ENCODE peak calls at places on chromosome 7, in ten cellular contexts. D is HCT116; N is CD4-positive, alpha-beta T cell; H is brain microvascular endothelial cell; B is IMR-90; Z is stomach; E is Panc1; Q is neural progenitor cell; A is fibroblast of lung; L is thoracic aorta. P is an unnamed sample.

GRCh38 chr7:125828153-125828690 is 898.6 kb upstream of the POT1 start:
- DNase-seq in D (no peak), N (no peak), H (peak), B (no peak), Z (no peak), E (no peak), Q (no peak), A (peak), L (no peak), P (no peak)

GRCh38 chr7:44534087-44534486 is 7.0 kb downstream of the NPC1L1 start:
- DNase-seq in D (no peak), N (no peak), H (no peak), B (peak), Z (no peak), E (no peak), Q (no peak), A (no peak), L (no peak), P (no peak)

GRCh38 chr7:4753610-4754432 is 21.6 kb upstream of the AP5Z1 start:
- DNase-seq in D (peak), N (peak), H (no peak), B (peak), Z (peak), E (peak), Q (peak), A (peak), L (no peak), P (peak)

GRCh38 chr7:116585392-116585791 is 60.6 kb downstream of the CAV1 start:
- DNase-seq in D (no peak), N (no peak), H (no peak), B (no peak), Z (no peak), E (no peak), Q (no peak), A (no peak), L (no peak), P (no peak)

GRCh38 chr7:127154101-127154500 is 98.6 kb downstream of the GRM8 start:
- DNase-seq in D (no peak), N (no peak), H (no peak), B (no peak), Z (no peak), E (no peak), Q (no peak), A (no peak), L (no peak), P (no peak)

GRCh38 chr7:24477807-24478655 is 95.2 kb upstream of the PALS2 start:
- DNase-seq in D (no peak), N (no peak), H (peak), B (peak), Z (no peak), E (no peak), Q (peak), A (peak), L (peak), P (peak)

GRCh38 chr7:158863611-158864506 is 7.5 kb downstream of the DYNC2I1 start:
- DNase-seq in D (peak), N (peak), H (peak), B (peak), Z (peak), E (no peak), Q (peak), A (peak), L (peak), P (peak)

GRCh38 chr7:40709077-40709964 is 574.5 kb downstream of the SUGCT start:
- DNase-seq in D (no peak), N (no peak), H (no peak), B (no peak), Z (no peak), E (no peak), Q (no peak), A (no peak), L (no peak), P (peak)

GRCh38 chr7:12091164-12091563 is 119.9 kb upstream of the TMEM106B start:
- DNase-seq in D (no peak), N (no peak), H (no peak), B (no peak), Z (no peak), E (no peak), Q (no peak), A (no peak), L (no peak), P (no peak)

GRCh38 chr7:72183835-72184234 is 228.3 kb downstream of the CALN1 start:
- DNase-seq in D (peak), N (no peak), H (no peak), B (no peak), Z (no peak), E (no peak), Q (peak), A (no peak), L (no peak), P (peak)

GRCh38 chr7:107150375-107151073 is 18.3 kb upstream of the HBP1 start:
- DNase-seq in D (peak), N (peak), H (peak), B (peak), Z (peak), E (no peak), Q (peak), A (peak), L (no peak), P (peak)

GRCh38 chr7:134757938-134758337 is 21.5 kb upstream of the CALD1 start:
- DNase-seq in D (no peak), N (no peak), H (peak), B (peak), Z (no peak), E (no peak), Q (no peak), A (peak), L (no peak), P (no peak)

GRCh38 chr7:7100432-7100849 is 81.9 kb upstream of the C1GALT1 start:
- DNase-seq in D (no peak), N (no peak), H (peak), B (no peak), Z (no peak), E (no peak), Q (peak), A (peak), L (no peak), P (peak)

GRCh38 chr7:101814996-101815825 is 2.2 kb upstream of the CUX1 start:
- DNase-seq in D (no peak), N (peak), H (no peak), B (peak), Z (peak), E (no peak), Q (peak), A (no peak), L (no peak), P (peak)

GRCh38 chr7:31488562-31489203 is 25.2 kb upstream of the ITPRID1 start:
- DNase-seq in D (peak), N (peak), H (no peak), B (no peak), Z (peak), E (peak), Q (peak), A (peak), L (no peak), P (peak)

GRCh38 chr7:111266613-111267012 is 175.7 kb downstream of the LRRN3 start:
- DNase-seq in D (no peak), N (no peak), H (peak), B (peak), Z (no peak), E (no peak), Q (no peak), A (peak), L (no peak), P (no peak)

GRCh38 chr7:108358553-108358952 is 97.7 kb downstream of the NRCAM start:
- DNase-seq in D (no peak), N (no peak), H (peak), B (peak), Z (no peak), E (peak), Q (no peak), A (peak), L (no peak), P (no peak)

GRCh38 chr7:29556405-29557195 is 7.0 kb upstream of the PRR15 start:
- DNase-seq in D (no peak), N (no peak), H (no peak), B (no peak), Z (no peak), E (no peak), Q (peak), A (no peak), L (no peak), P (no peak)

GRCh38 chr7:84450802-84451201 is 256.2 kb upstream of the SEMA3A start:
- DNase-seq in D (no peak), N (no peak), H (no peak), B (no peak), Z (no peak), E (no peak), Q (no peak), A (no peak), L (no peak), P (no peak)

GRCh38 chr7:111529507-111530355 is 32.6 kb downstream of the IMMP2L start:
- DNase-seq in D (no peak), N (no peak), H (no peak), B (peak), Z (no peak), E (no peak), Q (no peak), A (peak), L (no peak), P (peak)

GRCh38 chr7:157312941-157313340 is 23.9 kb upstream of the DNAJB6 start:
- DNase-seq in D (no peak), N (no peak), H (no peak), B (no peak), Z (no peak), E (no peak), Q (no peak), A (no peak), L (no peak), P (no peak)

GRCh38 chr7:133339772-133340171 is 86.9 kb downstream of the EXOC4 start:
- DNase-seq in D (no peak), N (no peak), H (no peak), B (no peak), Z (no peak), E (no peak), Q (no peak), A (no peak), L (no peak), P (no peak)

GRCh38 chr7:98240961-98241673 is 10.9 kb downstream of the TECPR1 start:
- DNase-seq in D (peak), N (no peak), H (peak), B (peak), Z (peak), E (peak), Q (peak), A (peak), L (no peak), P (peak)

GRCh38 chr7:119957335-119957734 is 315.6 kb upstream of the KCND2 start:
- DNase-seq in D (no peak), N (no peak), H (no peak), B (no peak), Z (no peak), E (no peak), Q (no peak), A (no peak), L (no peak), P (no peak)

GRCh38 chr7:123647106-123647730 is 8.4 kb upstream of the LMOD2 start:
- DNase-seq in D (no peak), N (no peak), H (no peak), B (no peak), Z (no peak), E (no peak), Q (no peak), A (no peak), L (no peak), P (no peak)

GRCh38 chr7:123060446-123060845 is 64.9 kb upstream of the TAS2R16 start:
- DNase-seq in D (no peak), N (no peak), H (no peak), B (no peak), Z (no peak), E (no peak), Q (no peak), A (no peak), L (no peak), P (no peak)

GRCh38 chr7:151016505-151016904 is 7.8 kb downstream of the ATG9B start:
- DNase-seq in D (no peak), N (no peak), H (no peak), B (no peak), Z (no peak), E (no peak), Q (no peak), A (no peak), L (no peak), P (no peak)

GRCh38 chr7:2730846-2731770 is 43.1 kb downstream of the AMZ1 start:
- DNase-seq in D (no peak), N (no peak), H (no peak), B (no peak), Z (peak), E (no peak), Q (no peak), A (no peak), L (no peak), P (no peak)

GRCh38 chr7:74304550-74304949 is 15.3 kb downstream of the CLIP2 start:
- DNase-seq in D (no peak), N (no peak), H (no peak), B (no peak), Z (no peak), E (no peak), Q (no peak), A (no peak), L (no peak), P (no peak)

GRCh38 chr7:37046680-37047079 is 322.4 kb upstream of the AOAH start:
- DNase-seq in D (no peak), N (no peak), H (no peak), B (no peak), Z (no peak), E (no peak), Q (no peak), A (no peak), L (no peak), P (no peak)

GRCh38 chr7:37048674-37049073 is 324.4 kb upstream of the AOAH start:
- DNase-seq in D (no peak), N (no peak), H (no peak), B (no peak), Z (no peak), E (no peak), Q (no peak), A (no peak), L (no peak), P (no peak)

GRCh38 chr7:37050801-37051200 is 326.5 kb upstream of the AOAH start:
- DNase-seq in D (no peak), N (no peak), H (no peak), B (no peak), Z (no peak), E (no peak), Q (no peak), A (no peak), L (no peak), P (no peak)

GRCh38 chr7:37047260-37047659 is 323.0 kb upstream of the AOAH start:
- DNase-seq in D (no peak), N (no peak), H (no peak), B (no peak), Z (no peak), E (no peak), Q (no peak), A (no peak), L (no peak), P (no peak)

GRCh38 chr7:37045786-37046185 is 321.5 kb upstream of the AOAH start:
- DNase-seq in D (no peak), N (no peak), H (no peak), B (no peak), Z (no peak), E (no peak), Q (peak), A (no peak), L (no peak), P (no peak)
- H3K27ac ChIP-seq in D (no peak), N (no peak), H (no peak), B (no peak), Z (peak), E (no peak), Q (no peak), A (no peak), L (no peak), P (no peak)

GRCh38 chr7:27095050-27095896 is 527 bp downstream of the HOXA1 start:
- DNase-seq in D (no peak), N (no peak), H (no peak), B (peak), Z (no peak), E (no peak), Q (peak), A (no peak), L (no peak), P (no peak)
- H3K27ac ChIP-seq in D (no peak), N (no peak), H (no peak), B (peak), Z (peak), E (peak), Q (no peak), A (no peak), L (no peak), P (no peak)

DNA sequence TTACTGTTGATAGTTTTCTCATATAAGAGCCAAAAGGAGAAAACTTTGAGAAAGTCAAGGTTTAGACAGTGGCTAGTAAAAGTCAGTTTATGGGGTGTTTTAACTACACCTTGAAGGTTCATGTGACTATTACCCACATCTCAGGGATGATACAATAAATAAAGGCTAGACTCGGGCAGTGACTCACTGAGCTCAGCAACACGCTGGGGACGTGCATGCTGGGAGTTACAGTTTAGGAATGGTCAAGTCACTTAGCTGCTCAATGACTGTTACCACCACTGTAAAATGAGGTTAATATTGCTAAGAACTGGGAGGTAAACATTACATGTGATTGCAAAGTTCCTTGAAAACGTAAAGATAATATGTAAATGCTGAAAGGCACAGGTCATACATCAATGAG is 1254.4 kb upstream of the PHF14 start:
- DNase-seq in D (no peak), N (no peak), H (no peak), B (no peak), Z (no peak), E (no peak), Q (no peak), A (peak), L (no peak), P (no peak)
- H3K27ac ChIP-seq in D (no peak), N (no peak), H (no peak), B (no peak), Z (no peak), E (no peak), Q (no peak), A (no peak), L (no peak), P (no peak)

DNA sequence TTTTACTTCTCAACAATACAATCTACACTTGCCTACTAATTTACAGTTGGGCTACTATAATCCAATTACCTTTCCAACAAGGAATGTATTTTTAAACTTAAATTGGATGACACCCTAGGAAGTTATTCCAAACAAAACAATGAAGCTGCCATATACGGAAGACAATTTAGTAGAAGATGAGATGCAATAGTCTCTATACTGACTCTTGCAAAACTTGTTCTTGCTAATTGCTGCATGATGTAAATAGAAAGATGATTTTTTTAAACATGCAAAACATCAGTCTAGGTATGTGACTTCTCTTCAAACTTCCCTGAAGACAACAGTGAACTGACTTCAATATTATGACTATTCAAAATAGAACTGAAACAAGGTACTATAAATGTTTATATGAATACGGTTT is 17.6 kb downstream of the NT5C3A start:
- DNase-seq in D (no peak), N (no peak), H (no peak), B (no peak), Z (no peak), E (no peak), Q (no peak), A (peak), L (no peak), P (no peak)
- H3K27ac ChIP-seq in D (no peak), N (no peak), H (no peak), B (no peak), Z (peak), E (peak), Q (no peak), A (no peak), L (no peak), P (no peak)